ENCODE peak calls at places on chromosomes 6 and 20, in five cellular contexts. C, F, L, W and N are unnamed samples.

GRCh38 chr6:158711264-158711663 is 61.4 kb downstream of the SYTL3 start:
- DNase-seq in W (no peak), L (no peak), F (peak), C (no peak), N (no peak)

GRCh38 chr6:149905911-149906371 is 8.0 kb upstream of the RAET1E start:
- DNase-seq in L (no peak), F (no peak), C (no peak), W (no peak), N (no peak)

GRCh38 chr20:22462975-22463914 is 121.1 kb downstream of the FOXA2 start:
- DNase-seq in F (no peak), W (peak), C (no peak), L (no peak), N (no peak)

GRCh38 chr20:45968081-45968671 is 3.8 kb downstream of the ZNF335 start:
- DNase-seq in W (no peak), C (peak), F (peak), L (no peak), N (no peak)

GRCh38 chr6:53524455-53524815 is 20.5 kb downstream of the GCLC start:
- DNase-seq in L (no peak), W (peak), C (no peak), F (no peak), N (no peak)

GRCh38 chr20:15342987-15343639 is 1005.7 kb upstream of the FLRT3 start:
- DNase-seq in F (no peak), C (peak), W (no peak), L (no peak), N (no peak)

GRCh38 chr6:168699631-168700315 is 258.8 kb downstream of the SMOC2 start:
- DNase-seq in W (no peak), L (no peak), F (peak), C (no peak), N (peak)

GRCh38 chr6:106519460-106520394 is 109.6 kb downstream of the RTN4IP1 start:
- DNase-seq in C (peak), F (peak), W (peak), L (peak), N (no peak)

GRCh38 chr6:10542135-10542689 is 21.1 kb downstream of the GCNT2 start:
- DNase-seq in W (no peak), L (no peak), F (no peak), C (no peak), N (no peak)

GRCh38 chr20:61620174-61620573 is 368.1 kb downstream of the CDH4 start:
- DNase-seq in L (no peak), W (no peak), F (no peak), C (no peak), N (no peak)

GRCh38 chr6:111605100-111605748 is 454 bp downstream of the TRAF3IP2 start:
- DNase-seq in F (peak), L (peak), W (peak), C (peak), N (peak)
- TF ChIP-seq POLR2A in F (peak), L (no peak), W (no peak), C (peak), N (no peak)

DNA sequence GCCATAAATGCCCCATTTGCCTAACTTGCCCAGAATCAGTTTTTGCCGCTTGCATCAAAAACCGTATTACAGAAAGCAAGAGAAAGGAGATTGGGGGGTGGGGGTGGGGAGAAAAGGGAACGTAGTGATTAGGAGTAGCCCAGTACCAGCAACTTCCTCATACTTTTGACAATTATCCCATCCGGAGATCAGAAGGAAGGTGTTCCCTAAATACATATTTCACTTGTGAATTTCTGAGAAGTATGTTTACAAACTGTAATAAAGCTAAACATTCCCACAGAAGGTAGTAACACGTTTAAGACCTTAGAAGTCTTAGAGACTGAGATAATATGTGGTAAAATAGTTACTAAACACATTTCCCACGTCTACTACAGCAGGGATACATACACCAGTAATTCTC is 14.5 kb downstream of the PREP start:
- DNase-seq in C (no peak), F (no peak), W (no peak), L (no peak), N (no peak)
- H3K27ac ChIP-seq in C (no peak), F (no peak), W (no peak), L (no peak), N (no peak)

GRCh38 chr20:43771791-43772190 is 45.0 kb upstream of the GTSF1L start:
- DNase-seq in W (no peak), C (no peak), L (no peak), F (no peak), N (no peak)
- TF ChIP-seq POLR2A in W (no peak), C (no peak), L (no peak), F (no peak), N (no peak)

GRCh38 chr6:116572162-116572561 is 858 bp downstream of the RWDD1 start:
- DNase-seq in W (no peak), C (peak), L (peak), F (peak), N (peak)
- H3K27ac ChIP-seq in W (peak), C (peak), L (peak), F (peak), N (peak)

GRCh38 chr6:152716322-152716721 is 18.6 kb downstream of the MYCT1 start:
- DNase-seq in F (no peak), C (no peak), L (no peak), W (no peak), N (no peak)

GRCh38 chr6:152723398-152723797 is 25.7 kb downstream of the MYCT1 start:
- DNase-seq in C (no peak), L (no peak), F (no peak), W (peak), N (no peak)

GRCh38 chr6:152721956-152722355 is 24.3 kb downstream of the MYCT1 start:
- DNase-seq in W (no peak), L (no peak), C (no peak), F (no peak), N (no peak)

GRCh38 chr6:152726313-152726712 is 24.3 kb upstream of the VIP start:
- DNase-seq in L (no peak), W (no peak), F (no peak), C (no peak), N (no peak)

GRCh38 chr6:152720964-152721363 is 23.3 kb downstream of the MYCT1 start:
- DNase-seq in C (no peak), L (no peak), F (no peak), W (no peak), N (no peak)
- TF ChIP-seq POLR2A in C (no peak), L (no peak), F (no peak), W (no peak), N (no peak)

DNA sequence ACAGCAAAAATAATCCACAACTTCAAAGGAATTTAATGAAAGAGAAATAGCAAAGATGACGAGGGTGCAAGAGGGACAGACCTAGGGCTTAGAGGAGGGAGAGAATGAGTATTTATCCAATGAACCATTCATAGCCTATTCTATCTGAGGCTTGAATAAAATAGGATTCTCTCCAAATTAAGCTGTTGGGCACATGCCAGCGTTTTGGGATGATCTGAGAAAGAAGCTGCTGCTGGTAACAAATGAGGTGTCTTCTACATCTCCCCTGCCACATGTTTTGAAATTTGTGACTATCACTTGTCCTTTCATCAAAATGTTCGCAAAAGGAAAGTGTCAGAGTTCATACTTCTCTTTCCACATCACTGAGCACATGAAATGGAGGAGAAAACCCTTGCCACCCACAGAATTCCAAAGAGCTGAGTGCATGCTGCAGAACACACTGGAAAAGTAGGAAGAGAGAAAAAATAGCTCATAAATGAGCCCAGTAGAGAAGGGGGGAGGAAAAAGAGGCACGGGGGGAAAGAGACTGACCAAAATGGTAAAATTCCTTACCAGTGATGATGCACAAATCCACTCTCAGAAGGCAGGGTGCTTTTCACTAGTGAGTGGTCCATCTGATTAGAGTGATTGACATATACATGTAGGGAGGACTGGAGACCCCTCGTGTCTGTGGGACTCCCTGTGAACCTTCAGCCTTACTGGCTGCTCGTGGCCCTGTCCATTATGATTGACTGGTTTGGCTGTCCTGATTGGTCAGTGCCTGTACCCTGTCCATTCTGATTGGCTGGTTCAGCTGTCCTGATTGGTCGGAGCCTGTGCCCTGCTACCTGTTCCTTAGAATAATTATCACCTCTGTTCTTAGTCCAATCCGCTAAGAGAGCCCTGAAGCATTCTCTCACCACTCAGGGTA is 180.5 kb downstream of the OGFRL1 start:
- DNase-seq in L (peak), C (no peak), W (no peak), F (no peak), N (peak)
- H3K27ac ChIP-seq in L (no peak), C (no peak), W (no peak), F (peak), N (no peak)

DNA sequence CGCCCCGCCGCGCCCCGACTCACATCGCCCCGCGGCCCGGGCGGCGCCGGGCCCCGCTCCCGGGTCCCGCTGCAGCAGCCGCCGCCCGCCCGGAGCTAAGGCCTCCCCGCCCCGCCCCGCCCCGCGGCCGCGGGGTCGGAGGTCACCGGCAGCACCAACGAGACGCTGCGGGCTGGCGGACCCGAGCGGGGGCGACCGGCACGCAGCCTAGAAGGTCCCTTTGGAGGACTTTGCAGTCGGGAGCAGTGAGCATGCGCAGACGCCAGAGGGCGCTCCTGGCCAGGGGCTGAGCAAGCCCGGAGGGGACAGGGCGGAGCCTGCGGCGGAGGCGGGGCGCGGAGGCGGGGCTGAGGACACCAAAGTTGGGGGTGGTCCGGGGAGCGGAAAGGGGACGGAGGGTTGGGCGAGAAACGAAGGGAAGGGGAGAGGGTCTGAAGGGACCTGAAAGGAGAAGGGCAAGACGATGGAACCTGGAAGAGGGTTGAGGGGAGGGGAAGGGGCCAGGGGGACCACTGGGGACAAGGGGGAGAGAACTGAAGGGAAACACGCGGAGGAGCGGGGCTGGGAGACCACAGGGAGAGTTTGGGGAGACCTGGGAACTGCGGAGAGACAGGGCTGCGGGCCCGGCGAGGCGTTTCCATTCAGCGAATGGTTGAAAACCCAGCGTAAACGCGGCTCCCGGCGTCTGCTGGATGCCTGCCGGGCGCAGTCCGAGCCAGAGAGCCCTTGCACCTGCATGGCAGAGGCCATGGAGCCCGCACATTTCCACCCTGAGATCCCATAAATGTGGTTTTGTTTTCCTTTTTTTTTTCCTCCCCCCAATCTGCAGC is at the start of gene FRS3:
- DNase-seq in C (peak), W (peak), F (peak), L (peak), N (peak)
- TF ChIP-seq POLR2A in C (peak), W (no peak), F (no peak), L (no peak), N (no peak)

GRCh38 chr20:49765846-49766541 is 46.6 kb upstream of the SLC9A8 start:
- DNase-seq in C (no peak), F (no peak), L (no peak), W (no peak), N (no peak)

GRCh38 chr20:49769125-49769581 is 43.5 kb upstream of the SLC9A8 start:
- DNase-seq in W (no peak), F (no peak), C (no peak), L (no peak), N (no peak)

GRCh38 chr20:49768204-49769124 is 44.2 kb upstream of the SLC9A8 start:
- DNase-seq in W (peak), F (peak), C (peak), L (peak), N (peak)

GRCh38 chr20:49765413-49765736 is 47.3 kb upstream of the SLC9A8 start:
- DNase-seq in F (no peak), L (no peak), W (no peak), C (no peak), N (no peak)

GRCh38 chr20:49766979-49767419 is 45.6 kb upstream of the SLC9A8 start:
- DNase-seq in W (peak), C (peak), L (no peak), F (no peak), N (no peak)
- H3K27ac ChIP-seq in W (peak), C (peak), L (peak), F (no peak), N (no peak)

DNA sequence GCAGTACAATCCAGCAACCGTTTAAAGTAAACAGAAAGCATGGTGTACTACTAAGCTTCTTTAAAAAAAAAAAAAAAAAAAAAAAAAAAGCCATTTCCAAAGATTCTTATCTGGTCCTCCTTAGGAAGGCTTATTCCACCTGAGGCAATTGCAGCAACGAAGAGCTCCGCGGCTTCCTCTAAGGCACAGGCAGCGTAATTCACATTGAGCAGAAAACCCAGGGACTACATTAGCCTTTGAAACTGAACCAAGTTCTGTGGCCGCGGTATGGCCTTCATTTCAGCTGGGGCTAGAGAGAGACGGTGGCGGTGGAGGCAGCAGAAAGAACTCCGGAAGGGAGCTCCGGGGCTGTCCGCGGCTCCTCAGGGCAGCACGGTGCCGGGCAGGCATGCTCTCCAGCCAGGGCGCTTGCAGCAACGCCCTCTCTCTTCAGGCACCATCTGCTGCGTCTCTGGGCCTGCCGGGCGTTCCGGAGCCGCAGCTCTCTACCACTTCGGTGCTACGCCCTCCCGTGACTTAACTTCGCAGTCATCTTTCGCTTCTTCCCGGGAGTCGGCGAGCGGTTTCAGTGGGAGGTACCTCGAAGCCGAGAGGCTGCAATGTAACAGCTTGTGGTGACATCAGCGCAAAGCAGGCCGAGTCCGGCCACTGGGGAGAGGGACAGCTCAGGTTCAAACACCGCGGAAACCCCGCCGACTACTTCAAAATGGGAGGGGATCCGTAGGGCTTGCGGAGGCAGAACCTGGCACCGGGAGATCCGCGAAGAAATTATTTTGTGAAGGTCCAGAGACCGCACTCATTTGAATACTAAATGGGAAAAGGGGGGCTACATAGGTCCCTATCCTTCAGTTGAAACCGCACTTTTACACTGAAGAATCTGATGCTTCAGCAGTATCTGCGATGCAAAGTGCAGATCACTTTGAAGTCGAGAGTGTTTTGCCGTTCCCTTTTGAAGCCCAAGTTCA is 100.0 kb downstream of the DST start:
- DNase-seq in W (peak), C (peak), F (peak), L (peak), N (peak)
- TF ChIP-seq POLR2A in W (peak), C (peak), F (peak), L (peak), N (peak)

DNA sequence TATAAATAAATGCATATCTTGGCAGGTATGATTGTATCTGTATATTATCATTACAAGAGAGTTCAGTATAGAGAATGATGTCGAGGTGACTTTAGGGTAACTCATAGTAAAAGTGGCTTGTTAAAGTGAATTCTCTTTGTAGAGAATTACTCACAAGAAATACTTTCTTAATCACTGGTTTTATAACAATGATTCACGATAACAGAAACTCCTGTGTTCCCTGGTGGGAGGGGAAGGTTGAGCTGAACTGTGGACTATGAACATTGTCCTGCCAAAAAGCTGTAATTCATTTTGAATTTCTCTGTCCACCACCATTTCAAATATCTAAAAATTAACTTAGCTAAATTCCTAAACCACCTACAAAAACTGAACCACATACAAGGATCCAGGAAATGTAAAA is 7.7 kb downstream of the TPMT start:
- DNase-seq in W (no peak), L (no peak), C (no peak), F (no peak), N (no peak)
- H3K27ac ChIP-seq in W (no peak), L (peak), C (no peak), F (no peak), N (no peak)